ENCODE peak calls at places on chromosome 2, in ten cellular contexts. C, X, O, W, V, I, Q, G, Z and H are unnamed samples.

GRCh38 chr2:229733606-229734205 is 19.4 kb upstream of the DNER start:
- DNase-seq in V (no peak), G (no peak), W (no peak), O (peak), X (no peak), I (no peak), Z (no peak), Q (no peak), C (no peak), H (no peak)

GRCh38 chr2:241852981-241853631 is 5.6 kb downstream of the PDCD1 start:
- DNase-seq in C (no peak), I (no peak), V (no peak), O (no peak), G (no peak), W (no peak), X (no peak), Q (no peak), Z (no peak), H (no peak)

GRCh38 chr2:40178971-40179370 is 272.9 kb downstream of the SLC8A1 start:
- DNase-seq in Z (no peak), V (no peak), O (no peak), Q (no peak), W (peak), I (no peak), X (no peak), C (peak), G (no peak), H (no peak)

GRCh38 chr2:46793423-46794416 is 121.9 kb downstream of the MCFD2 start:
- DNase-seq in Z (no peak), W (no peak), Q (no peak), G (no peak), V (no peak), C (no peak), X (no peak), O (no peak), I (no peak), H (no peak)

GRCh38 chr2:3071645-3072044 is 306.0 kb downstream of the EIPR1 start:
- DNase-seq in G (no peak), I (no peak), Q (no peak), C (no peak), V (no peak), Z (no peak), X (no peak), W (no peak), O (no peak), H (no peak)

GRCh38 chr2:184026961-184027360 is 571.4 kb upstream of the ZNF804A start:
- DNase-seq in G (no peak), I (no peak), V (no peak), C (no peak), X (no peak), O (no peak), W (no peak), Q (no peak), Z (no peak), H (no peak)

GRCh38 chr2:70541481-70542020 is 12.1 kb downstream of the TGFA start:
- DNase-seq in I (no peak), G (no peak), X (no peak), O (no peak), Z (no peak), V (no peak), W (peak), Q (no peak), C (peak), H (no peak)

GRCh38 chr2:95047629-95048510 is 22.4 kb downstream of the MAL start:
- DNase-seq in Q (no peak), Z (no peak), X (no peak), O (no peak), V (no peak), G (no peak), I (no peak), W (no peak), C (no peak), H (no peak)

GRCh38 chr2:43426305-43427031 is 169.4 kb downstream of the THADA start:
- DNase-seq in Q (peak), C (peak), W (peak), G (no peak), I (peak), O (peak), X (peak), V (peak), Z (no peak), H (no peak)

GRCh38 chr2:232632904-232633412 is 446 bp upstream of the EFHD1 start:
- DNase-seq in X (no peak), Z (peak), C (no peak), W (no peak), Q (no peak), I (no peak), O (no peak), G (peak), V (no peak), H (no peak)

GRCh38 chr2:175871331-175871730 is 130.7 kb downstream of the LNPK start:
- DNase-seq in I (no peak), Z (no peak), W (peak), C (no peak), X (no peak), O (no peak), G (no peak), V (no peak), Q (no peak), H (no peak)

GRCh38 chr2:26170795-26171194 is 2.1 kb upstream of the GAREM2 start:
- DNase-seq in O (no peak), G (no peak), Z (no peak), X (no peak), C (no peak), Q (no peak), I (no peak), V (no peak), W (no peak), H (no peak)

GRCh38 chr2:128172191-128172590 is 81.2 kb downstream of the UGGT1 start:
- DNase-seq in C (no peak), V (no peak), Z (no peak), Q (no peak), I (peak), O (no peak), G (no peak), W (no peak), X (no peak), H (no peak)

GRCh38 chr2:219368690-219369108 is 19.0 kb downstream of the DNPEP start:
- DNase-seq in W (peak), Z (no peak), V (peak), O (peak), X (no peak), G (no peak), C (peak), Q (no peak), I (peak), H (no peak)

GRCh38 chr2:30666307-30666874 is 140.9 kb downstream of the CAPN13 start:
- DNase-seq in V (peak), I (peak), Q (no peak), X (peak), Z (no peak), C (peak), O (peak), G (no peak), W (peak), H (no peak)

GRCh38 chr2:144288428-144288827 is 231.5 kb downstream of the ZEB2 start:
- DNase-seq in X (no peak), O (no peak), Z (no peak), Q (no peak), W (peak), G (no peak), V (no peak), I (no peak), C (no peak), H (no peak)

GRCh38 chr2:133780099-133780996 is 212.1 kb upstream of the NCKAP5 start:
- DNase-seq in O (peak), V (peak), X (peak), Z (peak), W (peak), C (peak), Q (no peak), G (peak), I (peak), H (peak)

GRCh38 chr2:20179755-20180594 is 45.0 kb downstream of the SDC1 start:
- DNase-seq in O (no peak), W (no peak), V (no peak), G (no peak), X (peak), I (no peak), C (peak), Z (no peak), Q (no peak), H (no peak)

GRCh38 chr2:23536326-23536725 is 151.3 kb downstream of the KLHL29 start:
- DNase-seq in I (no peak), C (no peak), V (no peak), Q (no peak), G (no peak), Z (no peak), X (no peak), O (no peak), W (no peak), H (peak)

GRCh38 chr2:236766850-236767249 is 197.2 kb downstream of the ACKR3 start:
- DNase-seq in V (no peak), W (no peak), C (no peak), O (no peak), I (no peak), Z (no peak), X (no peak), Q (no peak), G (no peak), H (no peak)

GRCh38 chr2:62464608-62465007 is 41.4 kb downstream of the TMEM17 start:
- DNase-seq in Q (no peak), C (no peak), Z (no peak), O (no peak), X (no peak), V (no peak), I (no peak), G (no peak), W (no peak), H (no peak)

GRCh38 chr2:31235504-31235902 is 1.6 kb downstream of the EHD3 start:
- DNase-seq in X (peak), G (no peak), Z (no peak), V (peak), O (peak), I (peak), C (peak), Q (no peak), W (peak), H (no peak)

GRCh38 chr2:219798430-219798829 is 171.0 kb downstream of the SLC4A3 start:
- DNase-seq in V (no peak), Z (no peak), G (no peak), O (no peak), I (no peak), W (no peak), Q (no peak), C (peak), X (no peak), H (no peak)

GRCh38 chr2:240611601-240612210 is 13.6 kb upstream of the GPR35 start:
- DNase-seq in Q (no peak), V (no peak), C (no peak), Z (no peak), W (no peak), X (no peak), G (no peak), O (peak), I (no peak), H (no peak)

GRCh38 chr2:233263045-233263570 is 11.6 kb downstream of the ATG16L1 start:
- DNase-seq in G (no peak), Q (no peak), C (no peak), X (no peak), W (no peak), Z (no peak), O (no peak), V (no peak), I (no peak), H (no peak)

GRCh38 chr2:223580951-223581350 is 21.2 kb downstream of the SCG2 start:
- DNase-seq in C (no peak), Q (no peak), W (peak), Z (no peak), V (no peak), X (no peak), I (no peak), G (no peak), O (peak), H (no peak)

GRCh38 chr2:9191044-9191481 is 15.5 kb upstream of the ASAP2 start:
- DNase-seq in W (peak), C (peak), O (no peak), Z (peak), V (peak), X (peak), Q (no peak), G (peak), I (no peak), H (no peak)

GRCh38 chr2:44532031-44532430 is 170.3 kb downstream of the CAMKMT start:
- DNase-seq in G (no peak), X (no peak), Q (no peak), W (no peak), O (no peak), I (no peak), C (no peak), Z (no peak), V (no peak), H (no peak)

GRCh38 chr2:189191766-189192165 is 12.2 kb upstream of the COL5A2 start:
- DNase-seq in Z (no peak), X (no peak), W (no peak), I (no peak), G (no peak), O (no peak), C (peak), Q (no peak), V (no peak), H (no peak)

GRCh38 chr2:38407111-38407682 is 30.1 kb upstream of the ATL2 start:
- DNase-seq in V (no peak), O (no peak), I (no peak), G (no peak), Q (no peak), Z (no peak), W (no peak), X (no peak), C (peak), H (no peak)

GRCh38 chr2:111205774-111206173 is 85.1 kb downstream of the BCL2L11 start:
- DNase-seq in W (no peak), Z (no peak), C (no peak), I (no peak), Q (no peak), G (no peak), V (no peak), O (no peak), X (no peak), H (no peak)

GRCh38 chr2:231680284-231680991 is 27.9 kb upstream of the PTMA start:
- DNase-seq in G (no peak), O (no peak), Q (no peak), W (no peak), C (no peak), Z (no peak), V (no peak), X (no peak), I (no peak), H (no peak)

GRCh38 chr2:218452079-218452478 is 33.2 kb downstream of the VIL1 start:
- DNase-seq in X (no peak), V (no peak), C (no peak), W (no peak), Q (no peak), I (no peak), G (no peak), O (no peak), Z (no peak), H (no peak)

GRCh38 chr2:217371681-217372297 is 511.9 kb upstream of the TNP1 start:
- DNase-seq in X (no peak), I (no peak), V (no peak), C (no peak), W (no peak), O (no peak), Q (no peak), Z (no peak), G (no peak), H (no peak)

GRCh38 chr2:164617466-164617865 is 3.8 kb downstream of the GRB14 start:
- DNase-seq in I (no peak), V (no peak), Z (no peak), Q (no peak), W (peak), X (no peak), O (no peak), C (peak), G (no peak), H (no peak)

GRCh38 chr2:122740594-122740948 is 985.1 kb downstream of the TSN start:
- DNase-seq in C (no peak), X (no peak), W (no peak), O (no peak), V (no peak), Q (no peak), G (no peak), Z (no peak), I (no peak), H (no peak)